ENCODE peak calls at places on chromosomes 3 and 15, in four cellular contexts. U, W, J and L are unnamed samples.
A peak's percentile ranks its signal among the peaks of the same experiment; 100 is the strongest.

GRCh38 chr15:98815207-98815606 is 166.9 kb downstream of the IGF1R start:
- DNase-seq in U (no peak), W (no peak), J (no peak), L (no peak)

GRCh38 chr15:57591822-57592367 is at the start of gene MYZAP:
- DNase-seq in U (peak; percentile 8), W (no peak), J (peak; percentile 71), L (no peak)

GRCh38 chr15:70348581-70349344 is 251.0 kb upstream of the TLE3 start:
- DNase-seq in U (no peak), W (no peak), J (peak; percentile 81), L (no peak)

GRCh38 chr15:100878601-100879000 is 1.0 kb upstream of the ALDH1A3 start:
- DNase-seq in U (no peak), W (no peak), J (no peak), L (no peak)

GRCh38 chr3:33131328-33132018 is 17.7 kb downstream of the CRTAP start:
- DNase-seq in U (no peak), W (peak; percentile 68), J (no peak), L (no peak)

GRCh38 chr3:171028779-171029232 is 2.3 kb upstream of the SLC2A2 start:
- DNase-seq in U (no peak), W (no peak), J (no peak), L (no peak)

GRCh38 chr3:70242297-70242868 is 70.1 kb downstream of the MDFIC2 start:
- DNase-seq in U (no peak), W (no peak), J (no peak), L (no peak)

GRCh38 chr3:52014613-52015012 is 18.9 kb upstream of the RPL29 start:
- DNase-seq in U (no peak), W (no peak), J (no peak), L (no peak)

GRCh38 chr15:95247068-95247984 is 1016.0 kb downstream of the MCTP2 start:
- DNase-seq in U (no peak), W (no peak), J (no peak), L (no peak)

GRCh38 chr3:27990347-27990746 is 251.1 kb upstream of the CMC1 start:
- DNase-seq in U (no peak), W (no peak), J (no peak), L (no peak)

GRCh38 chr3:20041197-20041780 is 1.0 kb downstream of the KAT2B start:
- DNase-seq in U (peak; percentile 66), W (no peak), J (peak; percentile 93), L (peak; percentile 68)

DNA sequence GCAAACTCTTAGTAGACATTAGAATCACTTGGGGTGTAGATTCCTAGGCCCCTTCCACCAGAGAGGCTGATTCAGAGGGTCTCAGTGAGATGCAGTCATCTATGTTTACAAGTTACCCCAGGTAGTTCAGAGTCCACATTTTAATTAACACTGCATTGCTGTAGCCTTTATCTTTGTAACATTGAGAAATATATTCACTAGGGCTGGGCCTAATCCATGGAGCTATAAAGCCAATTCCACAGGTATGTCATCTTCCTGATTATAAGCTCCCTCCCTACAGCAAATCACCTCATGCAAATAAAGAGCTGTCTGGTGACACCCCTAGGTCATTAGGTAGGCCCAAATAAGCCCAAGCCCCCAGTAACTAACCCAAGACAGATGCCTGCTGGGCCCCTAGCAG is 39.5 kb upstream of the STT3B start:
- DNase-seq in U (no peak), W (no peak), J (no peak), L (no peak)
- H3K9me3 ChIP-seq in U (no peaks in the 10 kb centered on the region), W (no peaks in the 10 kb centered on the region), J (no peaks in the 10 kb centered on the region), L (peaks cover 7% of the 10 kb centered on the region)

GRCh38 chr3:190017575-190018288 is 103.0 kb downstream of the P3H2 start:
- DNase-seq in U (no peak), W (no peak), J (no peak), L (no peak)

GRCh38 chr3:190019020-190019419 is 101.7 kb downstream of the P3H2 start:
- DNase-seq in U (no peak), W (no peak), J (no peak), L (no peak)

GRCh38 chr3:190018460-190018859 is 102.2 kb downstream of the P3H2 start:
- DNase-seq in U (no peak), W (no peak), J (no peak), L (no peak)

GRCh38 chr3:190014940-190015339 is 105.8 kb downstream of the P3H2 start:
- DNase-seq in U (no peak), W (no peak), J (no peak), L (no peak)

DNA sequence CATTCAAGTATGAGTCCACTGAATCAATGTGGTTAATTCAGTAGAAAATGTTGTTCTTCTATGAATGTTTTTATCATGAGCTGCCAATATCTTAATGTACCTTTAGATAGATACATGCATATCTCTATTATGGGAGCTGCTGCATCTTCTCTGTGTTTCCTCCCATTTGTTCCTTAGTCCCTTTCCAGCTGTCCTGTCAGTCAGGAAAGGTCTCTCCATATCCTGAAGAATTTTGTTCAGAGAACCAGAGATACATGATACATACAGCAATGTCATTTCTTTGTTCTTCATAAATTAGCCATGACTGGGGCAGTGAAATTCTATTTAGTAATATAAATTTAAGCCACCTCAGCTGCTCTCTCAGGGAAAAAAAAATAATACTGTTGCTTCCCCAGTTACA is 103.7 kb downstream of the P3H2 start:
- DNase-seq in U (no peak), W (no peak), J (no peak), L (no peak)
- H3K4me1 ChIP-seq in U (no peaks in the 10 kb centered on the region), W (peaks cover 4% of the 10 kb centered on the region), J (peaks cover 23% of the 10 kb centered on the region), L (no peaks in the 10 kb centered on the region)

GRCh38 chr3:100002599-100003350 is 111.5 kb downstream of the FILIP1L start:
- DNase-seq in U (no peak), W (no peak), J (no peak), L (no peak)

GRCh38 chr3:99999541-99999940 is 114.8 kb downstream of the FILIP1L start:
- DNase-seq in U (no peak), W (no peak), J (no peak), L (no peak)

GRCh38 chr3:100001514-100002270 is 112.6 kb downstream of the FILIP1L start:
- DNase-seq in U (no peak), W (no peak), J (no peak), L (no peak)

GRCh38 chr3:100001083-100001482 is 113.2 kb downstream of the FILIP1L start:
- DNase-seq in U (no peak), W (no peak), J (no peak), L (no peak)

GRCh38 chr3:99997293-99997692 is 117.0 kb downstream of the FILIP1L start:
- DNase-seq in U (no peak), W (no peak), J (no peak), L (no peak)
- H3K9me3 ChIP-seq in U (no peaks in the 10 kb centered on the region), W (peaks cover 1% of the 10 kb centered on the region), J (peaks cover 3% of the 10 kb centered on the region), L (no peaks in the 10 kb centered on the region)

GRCh38 chr15:78942741-78943140 is 2.1 kb downstream of the CTSH start:
- DNase-seq in U (no peak), W (no peak), J (no peak), L (no peak)
- H3K4me1 ChIP-seq in U (peaks cover 6% of the 10 kb centered on the region), W (peaks cover 7% of the 10 kb centered on the region), J (peaks cover 35% of the 10 kb centered on the region), L (peaks cover 23% of the 10 kb centered on the region)

DNA sequence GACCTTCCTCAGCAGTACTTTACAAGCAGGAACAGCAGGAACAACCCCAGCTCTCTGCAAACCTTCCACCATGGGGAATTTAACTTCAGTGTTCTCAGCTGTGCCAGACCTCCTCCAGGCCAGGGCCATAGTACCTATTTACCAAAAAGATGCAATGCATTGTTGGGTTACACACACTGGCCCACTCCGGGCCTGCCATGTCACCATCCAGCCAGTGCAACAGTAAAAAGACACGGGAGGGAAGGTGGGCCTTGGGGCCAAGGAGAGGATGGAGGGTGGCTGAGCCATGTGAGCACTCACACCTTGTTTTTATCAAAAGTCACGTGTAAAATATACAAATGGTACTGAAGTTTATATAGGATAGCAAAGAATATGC is 157.0 kb downstream of the GABRB3 start:
- DNase-seq in U (no peak), W (no peak), J (no peak), L (no peak)
- H3K9me3 ChIP-seq in U (no peaks in the 10 kb centered on the region), W (no peaks in the 10 kb centered on the region), J (no peaks in the 10 kb centered on the region), L (no peaks in the 10 kb centered on the region)

GRCh38 chr3:11596387-11596786 is 47.3 kb downstream of the VGLL4 start:
- DNase-seq in U (no peak), W (no peak), J (no peak), L (no peak)
- H3K4me1 ChIP-seq in U (no peaks in the 10 kb centered on the region), W (peaks cover 15% of the 10 kb centered on the region), J (peaks cover 55% of the 10 kb centered on the region), L (peaks cover 80% of the 10 kb centered on the region)

GRCh38 chr15:25238716-25239470 is 199.9 kb downstream of the UBE3A start:
- DNase-seq in U (no peak), W (no peak), J (peak; percentile 33), L (no peak)

GRCh38 chr15:25236861-25237155 is 202.0 kb downstream of the UBE3A start:
- DNase-seq in U (no peak), W (no peak), J (no peak), L (no peak)

GRCh38 chr15:25237291-25237978 is 201.4 kb downstream of the UBE3A start:
- DNase-seq in U (no peak), W (no peak), J (no peak), L (no peak)

GRCh38 chr15:25239471-25240345 is 199.1 kb downstream of the UBE3A start:
- DNase-seq in U (no peak), W (no peak), J (peak; percentile 38), L (no peak)

DNA sequence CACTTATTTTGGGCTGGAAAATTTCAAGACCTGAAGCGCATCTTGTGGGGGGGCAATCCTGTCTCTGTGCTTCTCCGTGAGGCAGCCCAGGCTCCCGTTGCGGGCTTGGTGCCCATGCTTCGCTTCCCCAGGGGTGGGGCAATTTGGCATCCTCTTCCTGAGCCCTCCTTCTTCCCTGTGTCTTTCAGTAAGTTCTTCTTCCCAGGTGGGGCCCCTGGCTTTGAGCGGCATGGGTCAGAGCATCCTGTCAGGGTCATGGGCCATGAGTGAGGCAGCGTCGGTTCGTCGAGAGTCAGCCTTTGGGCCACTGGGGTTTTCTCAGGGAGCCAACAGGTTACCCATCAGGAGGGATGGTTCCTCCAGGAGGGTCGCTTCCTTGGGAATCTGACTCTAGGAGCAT is 200.7 kb downstream of the UBE3A start:
- DNase-seq in U (no peak), W (no peak), J (no peak), L (no peak)
- H3K9me3 ChIP-seq in U (no peaks in the 10 kb centered on the region), W (peaks cover 15% of the 10 kb centered on the region), J (peaks cover 41% of the 10 kb centered on the region), L (no peaks in the 10 kb centered on the region)